ENCODE peak calls at places on chromosomes 6 and 20, in six cellular contexts. One of them, this sample, is unnamed.

GRCh38 chr20:8361008-8361652 is 229.1 kb downstream of the PLCB1 start:
- DNase-seq in cardiac fibroblast: peak; percentile 81
- DNase-seq in K562: no peak
- DNase-seq in adrenal gland: peak; percentile 58
- DNase-seq in heart left ventricle: no peak
- DNase-seq in dorsolateral prefrontal cortex: no peak
- DNase-seq in this sample: no peak

GRCh38 chr6:131811510-131811909 is 3.7 kb downstream of the ENPP1 start:
- DNase-seq in cardiac fibroblast: no peak
- DNase-seq in heart left ventricle: no peak
- DNase-seq in adrenal gland: no peak
- DNase-seq in K562: no peak
- DNase-seq in dorsolateral prefrontal cortex: no peak
- DNase-seq in this sample: no peak

GRCh38 chr6:13346245-13346644 is 17.9 kb upstream of the TBC1D7 start:
- DNase-seq in adrenal gland: no peak
- DNase-seq in dorsolateral prefrontal cortex: no peak
- DNase-seq in K562: no peak
- DNase-seq in heart left ventricle: no peak
- DNase-seq in cardiac fibroblast: no peak
- DNase-seq in this sample: no peak

GRCh38 chr6:1798303-1798964 is 188.7 kb downstream of the FOXC1 start:
- DNase-seq in dorsolateral prefrontal cortex: no peak
- DNase-seq in adrenal gland: no peak
- DNase-seq in cardiac fibroblast: no peak
- DNase-seq in K562: no peak
- DNase-seq in heart left ventricle: no peak
- DNase-seq in this sample: no peak

GRCh38 chr6:1363298-1363697 is 26.1 kb upstream of the FOXF2 start:
- DNase-seq in cardiac fibroblast: no peak
- DNase-seq in dorsolateral prefrontal cortex: no peak
- DNase-seq in heart left ventricle: no peak
- DNase-seq in adrenal gland: no peak
- DNase-seq in K562: no peak
- DNase-seq in this sample: no peak

GRCh38 chr20:3477861-3478544 is 7.2 kb downstream of the ATRN start:
- DNase-seq in dorsolateral prefrontal cortex: no peak
- DNase-seq in K562: no peak
- DNase-seq in cardiac fibroblast: no peak
- DNase-seq in heart left ventricle: no peak
- DNase-seq in adrenal gland: no peak
- DNase-seq in this sample: no peak

GRCh38 chr6:109300874-109301273 is 81.4 kb downstream of the CD164 start:
- DNase-seq in K562: no peak
- DNase-seq in adrenal gland: no peak
- DNase-seq in heart left ventricle: no peak
- DNase-seq in cardiac fibroblast: no peak
- DNase-seq in dorsolateral prefrontal cortex: no peak
- DNase-seq in this sample: no peak

GRCh38 chr6:75403563-75403962 is 90.0 kb downstream of the FILIP1 start:
- DNase-seq in cardiac fibroblast: no peak
- DNase-seq in adrenal gland: no peak
- DNase-seq in heart left ventricle: no peak
- DNase-seq in dorsolateral prefrontal cortex: no peak
- DNase-seq in K562: no peak
- DNase-seq in this sample: no peak

GRCh38 chr6:120077489-120077888 is 727.9 kb upstream of the MAN1A1 start:
- DNase-seq in dorsolateral prefrontal cortex: no peak
- DNase-seq in cardiac fibroblast: peak; percentile 2
- DNase-seq in adrenal gland: no peak
- DNase-seq in heart left ventricle: no peak
- DNase-seq in K562: no peak
- DNase-seq in this sample: no peak

GRCh38 chr6:156859686-156860085 is 82.5 kb downstream of the ARID1B start:
- DNase-seq in K562: no peak
- DNase-seq in adrenal gland: no peak
- DNase-seq in cardiac fibroblast: no peak
- DNase-seq in heart left ventricle: no peak
- DNase-seq in dorsolateral prefrontal cortex: no peak
- DNase-seq in this sample: no peak

GRCh38 chr20:58393299-58393698 is 4.3 kb downstream of the VAPB start:
- DNase-seq in dorsolateral prefrontal cortex: no peak
- DNase-seq in heart left ventricle: no peak
- DNase-seq in cardiac fibroblast: peak; percentile 32
- DNase-seq in adrenal gland: no peak
- DNase-seq in K562: no peak
- DNase-seq in this sample: peak; percentile 3

GRCh38 chr20:22386300-22386623 is 198.1 kb downstream of the FOXA2 start:
- DNase-seq in dorsolateral prefrontal cortex: no peak
- DNase-seq in K562: no peak
- DNase-seq in heart left ventricle: no peak
- DNase-seq in adrenal gland: no peak
- DNase-seq in cardiac fibroblast: no peak
- DNase-seq in this sample: no peak

GRCh38 chr6:34867484-34867883 is 20.4 kb downstream of the TAF11 start:
- DNase-seq in adrenal gland: no peak
- DNase-seq in heart left ventricle: no peak
- DNase-seq in dorsolateral prefrontal cortex: no peak
- DNase-seq in cardiac fibroblast: peak; percentile 22
- DNase-seq in K562: peak; percentile 7
- DNase-seq in this sample: no peak

GRCh38 chr6:148508401-148509151 is 165.9 kb downstream of the SASH1 start:
- DNase-seq in dorsolateral prefrontal cortex: no peak
- DNase-seq in adrenal gland: no peak
- DNase-seq in heart left ventricle: no peak
- DNase-seq in K562: no peak
- DNase-seq in cardiac fibroblast: peak; percentile 79
- DNase-seq in this sample: peak; percentile 43

GRCh38 chr6:162294030-162294429 is 433.5 kb downstream of the PRKN start:
- DNase-seq in dorsolateral prefrontal cortex: no peak
- DNase-seq in cardiac fibroblast: no peak
- DNase-seq in heart left ventricle: no peak
- DNase-seq in K562: no peak
- DNase-seq in adrenal gland: no peak
- DNase-seq in this sample: no peak

GRCh38 chr20:31494131-31494530 is 19.0 kb downstream of the REM1 start:
- DNase-seq in dorsolateral prefrontal cortex: no peak
- DNase-seq in heart left ventricle: no peak
- DNase-seq in adrenal gland: no peak
- DNase-seq in K562: peak; percentile 72
- DNase-seq in cardiac fibroblast: peak; percentile 74
- DNase-seq in this sample: no peak

GRCh38 chr6:31797607-31798006 is 2.1 kb upstream of the VARS1 start:
- DNase-seq in adrenal gland: no peak
- DNase-seq in K562: no peak
- DNase-seq in dorsolateral prefrontal cortex: no peak
- DNase-seq in cardiac fibroblast: no peak
- DNase-seq in heart left ventricle: no peak
- DNase-seq in this sample: no peak

GRCh38 chr6:130778946-130779657 is 48.1 kb upstream of the SMLR1 start:
- DNase-seq in adrenal gland: no peak
- DNase-seq in heart left ventricle: peak; percentile 23
- DNase-seq in dorsolateral prefrontal cortex: no peak
- DNase-seq in cardiac fibroblast: peak; percentile 80
- DNase-seq in K562: no peak
- DNase-seq in this sample: peak; percentile 32

GRCh38 chr6:34736838-34737237 is 20.5 kb upstream of the SNRPC start:
- DNase-seq in K562: no peak
- DNase-seq in heart left ventricle: no peak
- DNase-seq in cardiac fibroblast: no peak
- DNase-seq in adrenal gland: no peak
- DNase-seq in dorsolateral prefrontal cortex: no peak
- DNase-seq in this sample: no peak

GRCh38 chr6:118708736-118709135 is 57.3 kb upstream of the CEP85L start:
- DNase-seq in adrenal gland: no peak
- DNase-seq in heart left ventricle: no peak
- DNase-seq in cardiac fibroblast: peak; percentile 88
- DNase-seq in dorsolateral prefrontal cortex: no peak
- DNase-seq in K562: no peak
- DNase-seq in this sample: no peak

GRCh38 chr6:130406935-130407532 is 41.2 kb downstream of the TMEM200A start:
- DNase-seq in K562: no peak
- DNase-seq in cardiac fibroblast: no peak
- DNase-seq in adrenal gland: no peak
- DNase-seq in dorsolateral prefrontal cortex: no peak
- DNase-seq in heart left ventricle: no peak
- DNase-seq in this sample: no peak

GRCh38 chr6:96940322-96940721 is 15.8 kb downstream of the KLHL32 start:
- DNase-seq in cardiac fibroblast: no peak
- DNase-seq in K562: no peak
- DNase-seq in adrenal gland: no peak
- DNase-seq in dorsolateral prefrontal cortex: no peak
- DNase-seq in heart left ventricle: no peak
- DNase-seq in this sample: no peak

GRCh38 chr6:107511410-107512070 is 21.6 kb downstream of the SOBP start:
- DNase-seq in dorsolateral prefrontal cortex: no peak
- DNase-seq in cardiac fibroblast: no peak
- DNase-seq in K562: no peak
- DNase-seq in adrenal gland: no peak
- DNase-seq in heart left ventricle: peak; percentile 71
- DNase-seq in this sample: no peak

GRCh38 chr20:17659801-17660200 is 22.2 kb downstream of the RRBP1 start:
- DNase-seq in dorsolateral prefrontal cortex: no peak
- DNase-seq in K562: no peak
- DNase-seq in heart left ventricle: no peak
- DNase-seq in adrenal gland: no peak
- DNase-seq in cardiac fibroblast: no peak
- DNase-seq in this sample: no peak
- TF ChIP-seq CTCF in dorsolateral prefrontal cortex: no peak
- TF ChIP-seq CTCF in K562: no peak
- TF ChIP-seq CTCF in heart left ventricle: no peak
- TF ChIP-seq CTCF in adrenal gland: no peak
- TF ChIP-seq CTCF in cardiac fibroblast: no peak
- TF ChIP-seq CTCF in this sample: peak; percentile 11

GRCh38 chr20:25254986-25255680 is 7.2 kb downstream of the PYGB start:
- DNase-seq in dorsolateral prefrontal cortex: peak; percentile 66
- DNase-seq in cardiac fibroblast: no peak
- DNase-seq in heart left ventricle: peak; percentile 77
- DNase-seq in adrenal gland: peak; percentile 86
- DNase-seq in K562: no peak
- DNase-seq in this sample: no peak
- H3K4me3 ChIP-seq in dorsolateral prefrontal cortex: no peak overlapping the region
- H3K4me3 ChIP-seq in cardiac fibroblast: no peak overlapping the region
- H3K4me3 ChIP-seq in heart left ventricle: no peak overlapping the region
- H3K4me3 ChIP-seq in adrenal gland: no peak overlapping the region
- H3K4me3 ChIP-seq in K562: no peak overlapping the region
- H3K4me3 ChIP-seq in this sample: no peak overlapping the region

GRCh38 chr6:90209527-90209926 is 87.1 kb downstream of the BACH2 start:
- DNase-seq in cardiac fibroblast: no peak
- DNase-seq in K562: no peak
- DNase-seq in adrenal gland: no peak
- DNase-seq in dorsolateral prefrontal cortex: no peak
- DNase-seq in heart left ventricle: no peak
- DNase-seq in this sample: no peak

GRCh38 chr6:90214966-90215365 is 81.7 kb downstream of the BACH2 start:
- DNase-seq in heart left ventricle: no peak
- DNase-seq in adrenal gland: no peak
- DNase-seq in K562: no peak
- DNase-seq in dorsolateral prefrontal cortex: no peak
- DNase-seq in cardiac fibroblast: no peak
- DNase-seq in this sample: no peak

GRCh38 chr6:90214461-90214860 is 82.2 kb downstream of the BACH2 start:
- DNase-seq in K562: no peak
- DNase-seq in dorsolateral prefrontal cortex: no peak
- DNase-seq in heart left ventricle: no peak
- DNase-seq in cardiac fibroblast: no peak
- DNase-seq in adrenal gland: no peak
- DNase-seq in this sample: no peak

GRCh38 chr6:90216081-90216977 is 80.3 kb downstream of the BACH2 start:
- DNase-seq in heart left ventricle: no peak
- DNase-seq in K562: no peak
- DNase-seq in adrenal gland: no peak
- DNase-seq in dorsolateral prefrontal cortex: no peak
- DNase-seq in cardiac fibroblast: no peak
- DNase-seq in this sample: peak; percentile 73

GRCh38 chr6:90212274-90212673 is 84.4 kb downstream of the BACH2 start:
- DNase-seq in adrenal gland: no peak
- DNase-seq in K562: no peak
- DNase-seq in heart left ventricle: no peak
- DNase-seq in cardiac fibroblast: no peak
- DNase-seq in dorsolateral prefrontal cortex: no peak
- DNase-seq in this sample: no peak
- TF ChIP-seq CTCF in adrenal gland: no peak
- TF ChIP-seq CTCF in K562: peak; percentile 35
- TF ChIP-seq CTCF in heart left ventricle: no peak
- TF ChIP-seq CTCF in cardiac fibroblast: no peak
- TF ChIP-seq CTCF in dorsolateral prefrontal cortex: no peak
- TF ChIP-seq CTCF in this sample: no peak

GRCh38 chr6:167093406-167093921 is 29.4 kb upstream of the CCR6 start:
- DNase-seq in cardiac fibroblast: no peak
- DNase-seq in dorsolateral prefrontal cortex: no peak
- DNase-seq in adrenal gland: no peak
- DNase-seq in heart left ventricle: no peak
- DNase-seq in K562: no peak
- DNase-seq in this sample: no peak

GRCh38 chr6:167095888-167096287 is 27.0 kb upstream of the CCR6 start:
- DNase-seq in K562: no peak
- DNase-seq in cardiac fibroblast: no peak
- DNase-seq in adrenal gland: no peak
- DNase-seq in dorsolateral prefrontal cortex: no peak
- DNase-seq in heart left ventricle: no peak
- DNase-seq in this sample: no peak

GRCh38 chr6:167094820-167095637 is 27.9 kb upstream of the CCR6 start:
- DNase-seq in heart left ventricle: no peak
- DNase-seq in cardiac fibroblast: no peak
- DNase-seq in adrenal gland: no peak
- DNase-seq in K562: no peak
- DNase-seq in dorsolateral prefrontal cortex: no peak
- DNase-seq in this sample: no peak

GRCh38 chr6:167093922-167094432 is 28.9 kb upstream of the CCR6 start:
- DNase-seq in dorsolateral prefrontal cortex: no peak
- DNase-seq in K562: no peak
- DNase-seq in adrenal gland: no peak
- DNase-seq in heart left ventricle: no peak
- DNase-seq in cardiac fibroblast: no peak
- DNase-seq in this sample: no peak

GRCh38 chr6:167094436-167094819 is 28.5 kb upstream of the CCR6 start:
- DNase-seq in dorsolateral prefrontal cortex: no peak
- DNase-seq in adrenal gland: no peak
- DNase-seq in K562: no peak
- DNase-seq in cardiac fibroblast: no peak
- DNase-seq in heart left ventricle: no peak
- DNase-seq in this sample: no peak
- H3K4me3 ChIP-seq in dorsolateral prefrontal cortex: no peak overlapping the region
- H3K4me3 ChIP-seq in adrenal gland: no peak overlapping the region
- H3K4me3 ChIP-seq in K562: no peak overlapping the region
- H3K4me3 ChIP-seq in cardiac fibroblast: no peak overlapping the region
- H3K4me3 ChIP-seq in heart left ventricle: peak overlapping the region; percentile 37
- H3K4me3 ChIP-seq in this sample: no peak overlapping the region

DNA sequence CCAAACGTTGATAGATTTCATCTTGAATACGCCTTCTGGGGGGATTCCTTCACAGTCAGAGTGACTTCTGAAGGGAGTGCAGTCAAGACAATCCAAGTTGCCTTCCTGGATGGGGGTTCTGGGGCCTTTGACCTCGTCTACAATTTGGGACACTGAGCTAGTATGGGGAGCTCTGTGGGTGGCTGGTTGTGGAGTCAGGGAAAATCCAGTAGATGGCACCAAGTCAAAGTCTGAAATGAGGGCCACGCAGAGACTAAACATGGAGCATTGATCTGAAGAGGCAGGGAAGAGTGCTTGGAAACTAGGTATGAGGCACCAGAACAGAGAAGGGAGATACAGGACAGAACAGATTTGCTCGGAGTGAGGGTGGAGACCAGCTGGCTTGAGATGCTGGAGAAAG is 43.6 kb upstream of the CCN6 start:
- DNase-seq in adrenal gland: no peak
- DNase-seq in dorsolateral prefrontal cortex: no peak
- DNase-seq in cardiac fibroblast: peak; percentile 32
- DNase-seq in K562: no peak
- DNase-seq in heart left ventricle: no peak
- DNase-seq in this sample: no peak
- TF ChIP-seq CTCF in adrenal gland: no peak
- TF ChIP-seq CTCF in dorsolateral prefrontal cortex: no peak
- TF ChIP-seq CTCF in cardiac fibroblast: peak; percentile 3
- TF ChIP-seq CTCF in K562: peak; percentile 37
- TF ChIP-seq CTCF in heart left ventricle: peak; percentile 20
- TF ChIP-seq CTCF in this sample: no peak